ENCODE peak calls at places on chromosomes 4 and X, in eight cellular contexts. A is stimulated activated CD4-positive, alpha-beta T cell treated with anti-CD3 and anti-CD28 coated beads, Interleukin-4, amount 100 ng/mL, for 48 hours; Q is activated CD8-positive, alpha-beta memory T cell treated with anti-CD3 and anti-CD28 coated beads for 48 hours; S is cardiac fibroblast; L is heart left ventricle; D is activated B cell treated with CpG ODN at 0.5 μM for 24 hours; T is aorta; J is NCI-H187 treated with DMSO at 0.1 percent for 48 hours. P is an unnamed sample.

GRCh38 chrX:9906919-9907318 is 60.2 kb upstream of the CLDN34 start:
- DNase-seq in A (no peak), Q (no peak), S (no peak), L (no peak), D (no peak), T (no peak), J (no peak), P (no peak)

GRCh38 chr4:123546123-123546654 is 149.6 kb downstream of the SPRY1 start:
- DNase-seq in A (no peak), Q (no peak), S (no peak), L (no peak), D (no peak), T (no peak), J (no peak), P (no peak)

GRCh38 chr4:162497564-162498167 is 333.9 kb upstream of the FSTL5 start:
- DNase-seq in A (no peak), Q (no peak), S (peak), L (no peak), D (no peak), T (no peak), J (no peak), P (no peak)

GRCh38 chr4:19880205-19880604 is 371.5 kb upstream of the SLIT2 start:
- DNase-seq in A (no peak), Q (no peak), S (peak), L (no peak), D (no peak), T (no peak), J (no peak), P (no peak)

GRCh38 chr4:60187428-60187827 is 1012.7 kb upstream of the ADGRL3 start:
- DNase-seq in A (no peak), Q (no peak), S (no peak), L (no peak), D (no peak), T (no peak), J (no peak), P (no peak)

GRCh38 chrX:22365460-22365859 is 92.7 kb downstream of the CBLL2 start:
- DNase-seq in A (no peak), Q (no peak), S (peak), L (no peak), D (no peak), T (no peak), J (no peak), P (no peak)

GRCh38 chr4:150006197-150006596 is 72.0 kb upstream of the DCLK2 start:
- DNase-seq in A (no peak), Q (no peak), S (no peak), L (no peak), D (no peak), T (no peak), J (no peak), P (no peak)

GRCh38 chrX:65635371-65635770 is 32.1 kb upstream of the MSN start:
- DNase-seq in A (no peak), Q (no peak), S (peak), L (no peak), D (no peak), T (no peak), J (no peak), P (no peak)

GRCh38 chr4:52837716-52838558 is 24.2 kb upstream of the RASL11B start:
- DNase-seq in A (no peak), Q (no peak), S (peak), L (no peak), D (no peak), T (no peak), J (no peak), P (no peak)

GRCh38 chrX:13506574-13506973 is 62.8 kb upstream of the EGFL6 start:
- DNase-seq in A (peak), Q (no peak), S (peak), L (peak), D (peak), T (peak), J (no peak), P (peak)

GRCh38 chr4:155248002-155248896 is 39.8 kb downstream of the NPY2R start:
- DNase-seq in A (no peak), Q (no peak), S (peak), L (no peak), D (no peak), T (no peak), J (no peak), P (no peak)

GRCh38 chrX:77785400-77785745 is 643 bp downstream of the ATRX start:
- DNase-seq in A (no peak), Q (no peak), S (peak), L (no peak), D (no peak), T (no peak), J (no peak), P (peak)

GRCh38 chrX:54358424-54359211 is 772 bp upstream of the WNK3 start:
- DNase-seq in A (peak), Q (no peak), S (peak), L (peak), D (peak), T (peak), J (peak), P (peak)

GRCh38 chr4:18536420-18536819 is 514.9 kb upstream of the LCORL start:
- DNase-seq in A (no peak), Q (no peak), S (no peak), L (no peak), D (no peak), T (no peak), J (no peak), P (no peak)

GRCh38 chrX:105837227-105837626 is 14.9 kb downstream of the NRK start:
- DNase-seq in A (no peak), Q (no peak), S (peak), L (peak), D (no peak), T (peak), J (no peak), P (no peak)

GRCh38 chrX:318068-318738 is 393 bp downstream of the GTPBP6 start:
- DNase-seq in A (peak), Q (peak), S (peak), L (peak), D (peak), T (peak), J (no peak), P (no peak)

GRCh38 chr4:121674696-121675095 is 22.1 kb downstream of the ANXA5 start:
- DNase-seq in A (no peak), Q (no peak), S (no peak), L (no peak), D (no peak), T (no peak), J (no peak), P (no peak)

GRCh38 chrX:43655151-43655676 is 885 bp upstream of the MAOA start:
- DNase-seq in A (no peak), Q (no peak), S (peak), L (peak), D (peak), T (peak), J (no peak), P (no peak)

GRCh38 chrX:139560221-139560620 is 29.7 kb downstream of the F9 start:
- DNase-seq in A (no peak), Q (no peak), S (peak), L (no peak), D (no peak), T (no peak), J (no peak), P (no peak)

GRCh38 chr4:6298852-6299251 is 29.2 kb downstream of the WFS1 start:
- DNase-seq in A (no peak), Q (no peak), S (no peak), L (peak), D (no peak), T (no peak), J (no peak), P (no peak)

GRCh38 chrX:150036181-150036580 is 97.9 kb upstream of the EOLA2 start:
- DNase-seq in A (no peak), Q (no peak), S (peak), L (no peak), D (no peak), T (no peak), J (no peak), P (no peak)

GRCh38 chr4:156633846-156634245 is 337.8 kb downstream of the PDGFC start:
- DNase-seq in A (no peak), Q (no peak), S (no peak), L (no peak), D (no peak), T (no peak), J (no peak), P (no peak)

GRCh38 chrX:17022205-17022604 is 75.7 kb downstream of the REPS2 start:
- DNase-seq in A (no peak), Q (no peak), S (peak), L (no peak), D (no peak), T (no peak), J (peak), P (peak)

GRCh38 chrX:24702362-24703184 is 8.9 kb downstream of the POLA1 start:
- DNase-seq in A (no peak), Q (no peak), S (no peak), L (no peak), D (no peak), T (no peak), J (no peak), P (no peak)

GRCh38 chr4:107500551-107500950 is 219.5 kb downstream of the PAPSS1 start:
- DNase-seq in A (no peak), Q (no peak), S (no peak), L (no peak), D (no peak), T (no peak), J (no peak), P (no peak)

GRCh38 chr4:69727924-69728323 is 32.5 kb downstream of the SULT1B1 start:
- DNase-seq in A (no peak), Q (no peak), S (no peak), L (no peak), D (no peak), T (no peak), J (no peak), P (no peak)

GRCh38 chr4:156196722-156197121 is 243.1 kb upstream of the CTSO start:
- DNase-seq in A (no peak), Q (no peak), S (no peak), L (no peak), D (no peak), T (no peak), J (no peak), P (no peak)

GRCh38 chr4:141458501-141458900 is 177.9 kb upstream of the IL15 start:
- DNase-seq in A (no peak), Q (no peak), S (peak), L (no peak), D (no peak), T (no peak), J (no peak), P (no peak)

GRCh38 chr4:143084566-143084965 is 100.2 kb upstream of the USP38 start:
- DNase-seq in A (no peak), Q (no peak), S (no peak), L (no peak), D (no peak), T (no peak), J (no peak), P (no peak)

GRCh38 chrX:123860506-123860840 is 620 bp downstream of the XIAP start:
- DNase-seq in A (no peak), Q (no peak), S (peak), L (no peak), D (no peak), T (no peak), J (no peak), P (no peak)

GRCh38 chr4:133316874-133317273 is 167.8 kb downstream of the PCDH10 start:
- DNase-seq in A (no peak), Q (no peak), S (no peak), L (no peak), D (no peak), T (no peak), J (no peak), P (no peak)

GRCh38 chrX:40504801-40505605 is 75.8 kb upstream of the ATP6AP2 start:
- DNase-seq in A (no peak), Q (no peak), S (peak), L (no peak), D (no peak), T (no peak), J (no peak), P (no peak)

GRCh38 chr4:152328595-152328994 is 207.3 kb downstream of the FBXW7 start:
- DNase-seq in A (no peak), Q (no peak), S (peak), L (no peak), D (no peak), T (no peak), J (no peak), P (no peak)

GRCh38 chr4:176492648-176493302 is 173.0 kb downstream of the SPCS3 start:
- DNase-seq in A (no peak), Q (no peak), S (peak), L (no peak), D (no peak), T (no peak), J (no peak), P (no peak)

P was measured in NCI-H2107.